ENCODE peak calls at places on chromosomes 12 and 14, in four cellular contexts. U, E, T and B are unnamed samples.

GRCh38 chr12:131153956-131154355 is 200.2 kb downstream of the ADGRD1 start:
- DNase-seq in U (no peak), E (no peak), T (no peak), B (no peak)

GRCh38 chr14:50600849-50601248 is 40.9 kb downstream of the ATL1 start:
- DNase-seq in U (no peak), E (no peak), T (no peak), B (no peak)

GRCh38 chr12:45674181-45674580 is 55.3 kb upstream of the ARID2 start:
- DNase-seq in U (no peak), E (no peak), T (no peak), B (no peak)

GRCh38 chr12:89453121-89453520 is 71.5 kb downstream of the GALNT4 start:
- DNase-seq in U (no peak), E (no peak), T (no peak), B (no peak)

GRCh38 chr12:78568326-78569020 is 296.1 kb upstream of the SYT1 start:
- DNase-seq in U (no peak), E (no peak), T (no peak), B (no peak)

GRCh38 chr12:101107032-101107763 is 102.8 kb downstream of the SLC5A8 start:
- DNase-seq in U (no peak), E (no peak), T (no peak), B (no peak)

GRCh38 chr14:105061428-105062047 is 3.7 kb downstream of the GPR132 start:
- DNase-seq in U (peak), E (peak), T (peak), B (no peak)

GRCh38 chr14:104819361-104819771 is 18.5 kb downstream of the ZBTB42 start:
- DNase-seq in U (no peak), E (no peak), T (no peak), B (no peak)

GRCh38 chr14:38330262-38330661 is 74.4 kb upstream of the CLEC14A start:
- DNase-seq in U (no peak), E (no peak), T (no peak), B (no peak)

GRCh38 chr12:116896525-116896924 is 14.2 kb upstream of the FBXW8 start:
- DNase-seq in U (no peak), E (no peak), T (no peak), B (no peak)

GRCh38 chr12:67709367-67709954 is 60.9 kb downstream of the DYRK2 start:
- DNase-seq in U (no peak), E (no peak), T (no peak), B (no peak)